ENCODE peak calls at places on chromosomes 13 and 19, in nine cellular contexts. One of them, this sample, is unnamed.

GRCh38 chr13:46396341-46396740 is 9.3 kb upstream of the RUBCNL start:
- DNase-seq in adipocyte: no peak
- DNase-seq in putamen: no peak
- DNase-seq in kidney glomerular epithelial cell: no peak
- DNase-seq in memory B cell: no peak
- DNase-seq in NCI-H146: no peak
- DNase-seq in SHP77 treated with DMSO at 0.1 percent for 48 hours: no peak
- DNase-seq in Ammon's horn: no peak
- DNase-seq in omental fat pad: no peak
- DNase-seq in this sample: no peak

GRCh38 chr19:36169084-36169760 is 17.0 kb upstream of the COX7A1 start:
- DNase-seq in putamen: no peak
- DNase-seq in kidney glomerular epithelial cell: peak
- DNase-seq in Ammon's horn: no peak
- DNase-seq in NCI-H146: peak
- DNase-seq in memory B cell: no peak
- DNase-seq in omental fat pad: no peak
- DNase-seq in adipocyte: no peak
- DNase-seq in SHP77 treated with DMSO at 0.1 percent for 48 hours: no peak
- DNase-seq in this sample: peak

GRCh38 chr19:5093953-5094718 is 125.2 kb downstream of the KDM4B start:
- DNase-seq in adipocyte: no peak
- DNase-seq in kidney glomerular epithelial cell: no peak
- DNase-seq in omental fat pad: no peak
- DNase-seq in putamen: no peak
- DNase-seq in NCI-H146: peak
- DNase-seq in SHP77 treated with DMSO at 0.1 percent for 48 hours: peak
- DNase-seq in Ammon's horn: no peak
- DNase-seq in memory B cell: no peak
- DNase-seq in this sample: peak

GRCh38 chr19:47176627-47177090 is 46.0 kb downstream of the SAE1 start:
- DNase-seq in kidney glomerular epithelial cell: no peak
- DNase-seq in Ammon's horn: no peak
- DNase-seq in NCI-H146: no peak
- DNase-seq in memory B cell: no peak
- DNase-seq in omental fat pad: no peak
- DNase-seq in adipocyte: peak
- DNase-seq in putamen: no peak
- DNase-seq in SHP77 treated with DMSO at 0.1 percent for 48 hours: no peak
- DNase-seq in this sample: no peak

GRCh38 chr13:27276188-27276587 is 5.6 kb downstream of the RASL11A start:
- DNase-seq in SHP77 treated with DMSO at 0.1 percent for 48 hours: no peak
- DNase-seq in kidney glomerular epithelial cell: no peak
- DNase-seq in NCI-H146: no peak
- DNase-seq in Ammon's horn: no peak
- DNase-seq in omental fat pad: no peak
- DNase-seq in putamen: no peak
- DNase-seq in memory B cell: no peak
- DNase-seq in adipocyte: peak
- DNase-seq in this sample: no peak

GRCh38 chr19:57820599-57820998 is 5.9 kb upstream of the ZNF552 start:
- DNase-seq in NCI-H146: no peak
- DNase-seq in omental fat pad: no peak
- DNase-seq in putamen: no peak
- DNase-seq in Ammon's horn: no peak
- DNase-seq in adipocyte: no peak
- DNase-seq in kidney glomerular epithelial cell: no peak
- DNase-seq in memory B cell: no peak
- DNase-seq in SHP77 treated with DMSO at 0.1 percent for 48 hours: no peak
- DNase-seq in this sample: no peak

GRCh38 chr19:47613165-47614146 is 4.5 kb downstream of the BICRA start:
- DNase-seq in omental fat pad: no peak
- DNase-seq in NCI-H146: no peak
- DNase-seq in kidney glomerular epithelial cell: peak
- DNase-seq in memory B cell: no peak
- DNase-seq in adipocyte: peak
- DNase-seq in putamen: no peak
- DNase-seq in SHP77 treated with DMSO at 0.1 percent for 48 hours: no peak
- DNase-seq in Ammon's horn: peak
- DNase-seq in this sample: no peak

GRCh38 chr19:13996928-13997636 is 9.0 kb downstream of the RFX1 start:
- DNase-seq in putamen: no peak
- DNase-seq in adipocyte: no peak
- DNase-seq in kidney glomerular epithelial cell: no peak
- DNase-seq in Ammon's horn: no peak
- DNase-seq in memory B cell: no peak
- DNase-seq in NCI-H146: no peak
- DNase-seq in omental fat pad: no peak
- DNase-seq in SHP77 treated with DMSO at 0.1 percent for 48 hours: no peak
- DNase-seq in this sample: no peak

GRCh38 chr19:58561373-58562125 is 3.1 kb upstream of the UBE2M start:
- DNase-seq in NCI-H146: no peak
- DNase-seq in omental fat pad: no peak
- DNase-seq in putamen: no peak
- DNase-seq in kidney glomerular epithelial cell: no peak
- DNase-seq in Ammon's horn: no peak
- DNase-seq in SHP77 treated with DMSO at 0.1 percent for 48 hours: no peak
- DNase-seq in memory B cell: no peak
- DNase-seq in adipocyte: no peak
- DNase-seq in this sample: no peak

GRCh38 chr19:4066176-4066606 is 508 bp downstream of the ZBTB7A start:
- DNase-seq in putamen: no peak
- DNase-seq in kidney glomerular epithelial cell: no peak
- DNase-seq in memory B cell: peak
- DNase-seq in NCI-H146: no peak
- DNase-seq in omental fat pad: no peak
- DNase-seq in adipocyte: no peak
- DNase-seq in Ammon's horn: no peak
- DNase-seq in SHP77 treated with DMSO at 0.1 percent for 48 hours: no peak
- DNase-seq in this sample: no peak

GRCh38 chr19:4035582-4035981 is 28.0 kb downstream of the PIAS4 start:
- DNase-seq in kidney glomerular epithelial cell: no peak
- DNase-seq in SHP77 treated with DMSO at 0.1 percent for 48 hours: no peak
- DNase-seq in putamen: no peak
- DNase-seq in NCI-H146: no peak
- DNase-seq in memory B cell: no peak
- DNase-seq in adipocyte: no peak
- DNase-seq in Ammon's horn: no peak
- DNase-seq in omental fat pad: no peak
- DNase-seq in this sample: no peak

This sample was measured in NCI-H1417.